ENCODE peak calls at places on chromosomes 4 and X, in ten cellular contexts. H is BE2C, C is K562, F is lower lobe of right lung, X is tibial artery, Q is tibial nerve, B is upper lobe of left lung, W is cardiac muscle cell, U is heart left ventricle, D is IMR-90. O is an unnamed sample.

GRCh38 chr4:101615652-101616051 is 174.9 kb upstream of the BANK1 start:
- DNase-seq in H (no peak), C (no peak), F (no peak), X (no peak), Q (no peak), B (no peak), W (no peak), U (no peak), D (no peak), O (no peak)

GRCh38 chrX:19085975-19086772 is 36.1 kb downstream of the ADGRG2 start:
- DNase-seq in H (no peak), C (no peak), F (peak; percentile 42), X (no peak), Q (no peak), B (no peak), W (no peak), U (no peak), D (no peak), O (no peak)

GRCh38 chr4:153465583-153465921 is 608 bp upstream of the TMEM131L start:
- DNase-seq in H (peak; percentile 49), C (peak; percentile 49), F (peak; percentile 63), X (peak; percentile 84), Q (no peak), B (peak; percentile 89), W (peak; percentile 52), U (peak; percentile 65), D (peak; percentile 61), O (peak; percentile 62)

GRCh38 chrX:150543230-150544155 is 24.9 kb upstream of the MTM1 start:
- DNase-seq in H (no peak), C (no peak), F (no peak), X (no peak), Q (no peak), B (no peak), W (no peak), U (peak; percentile 10), D (no peak), O (no peak)

GRCh38 chr4:53987761-53988171 is 76.6 kb downstream of the CHIC2 start:
- DNase-seq in H (no peak), C (no peak), F (no peak), X (no peak), Q (no peak), B (no peak), W (no peak), U (no peak), D (peak; percentile 81), O (no peak)

GRCh38 chr4:153773236-153773690 is 13.4 kb upstream of the RNF175 start:
- DNase-seq in H (no peak), C (peak; percentile 85), F (no peak), X (no peak), Q (no peak), B (no peak), W (no peak), U (no peak), D (no peak), O (no peak)

GRCh38 chrX:118025193-118025592 is 91.4 kb downstream of the KLHL13 start:
- DNase-seq in H (no peak), C (no peak), F (no peak), X (no peak), Q (no peak), B (no peak), W (no peak), U (no peak), D (peak; percentile 82), O (no peak)

GRCh38 chrX:119512145-119512800 is 44.0 kb downstream of the SLC25A5 start:
- DNase-seq in H (peak; percentile 73), C (peak; percentile 78), F (peak; percentile 65), X (peak; percentile 71), Q (no peak), B (no peak), W (peak; percentile 74), U (peak; percentile 46), D (peak; percentile 66), O (peak; percentile 77)

GRCh38 chrX:139204903-139205667 is 325.5 kb upstream of the F9 start:
- DNase-seq in H (no peak), C (peak; percentile 62), F (peak; percentile 46), X (no peak), Q (no peak), B (peak; percentile 84), W (peak; percentile 47), U (no peak), D (no peak), O (peak; percentile 57)

GRCh38 chrX:47483310-47484268 is 567 bp upstream of the ZNF41 start:
- DNase-seq in H (peak; percentile 27), C (peak; percentile 18), F (peak; percentile 44), X (no peak), Q (no peak), B (no peak), W (peak; percentile 43), U (peak; percentile 22), D (peak; percentile 30), O (no peak)

GRCh38 chr4:84917869-84918600 is 48.5 kb downstream of the WDFY3 start:
- DNase-seq in H (no peak), C (no peak), F (no peak), X (no peak), Q (no peak), B (no peak), W (no peak), U (no peak), D (no peak), O (no peak)

GRCh38 chrX:24498975-24499374 is 33.9 kb downstream of the PDK3 start:
- DNase-seq in H (no peak), C (no peak), F (no peak), X (no peak), Q (no peak), B (no peak), W (peak; percentile 6), U (no peak), D (peak; percentile 11), O (no peak)

GRCh38 chrX:65587616-65588526 is 53.3 kb upstream of the LAS1L start:
- DNase-seq in H (no peak), C (peak; percentile 67), F (peak; percentile 75), X (peak; percentile 89), Q (peak; percentile 70), B (peak; percentile 85), W (no peak), U (peak; percentile 65), D (peak; percentile 49), O (no peak)

GRCh38 chr4:26267087-26267486 is 53.7 kb upstream of the RBPJ start:
- DNase-seq in H (no peak), C (no peak), F (no peak), X (peak; percentile 90), Q (peak; percentile 50), B (no peak), W (no peak), U (peak; percentile 21), D (peak; percentile 53), O (no peak)

GRCh38 chr4:15194520-15194919 is 192.2 kb downstream of the CPEB2 start:
- DNase-seq in H (no peak), C (no peak), F (no peak), X (no peak), Q (no peak), B (no peak), W (no peak), U (no peak), D (peak; percentile 6), O (no peak)

GRCh38 chr4:5712517-5712916 is 1.5 kb downstream of the EVC start:
- DNase-seq in H (no peak), C (no peak), F (no peak), X (no peak), Q (no peak), B (no peak), W (no peak), U (no peak), D (peak; percentile 81), O (no peak)

GRCh38 chr4:141220271-141220654 is 432 bp upstream of the ZNF330 start:
- DNase-seq in H (no peak), C (no peak), F (no peak), X (no peak), Q (no peak), B (no peak), W (no peak), U (no peak), D (no peak), O (no peak)

DNA sequence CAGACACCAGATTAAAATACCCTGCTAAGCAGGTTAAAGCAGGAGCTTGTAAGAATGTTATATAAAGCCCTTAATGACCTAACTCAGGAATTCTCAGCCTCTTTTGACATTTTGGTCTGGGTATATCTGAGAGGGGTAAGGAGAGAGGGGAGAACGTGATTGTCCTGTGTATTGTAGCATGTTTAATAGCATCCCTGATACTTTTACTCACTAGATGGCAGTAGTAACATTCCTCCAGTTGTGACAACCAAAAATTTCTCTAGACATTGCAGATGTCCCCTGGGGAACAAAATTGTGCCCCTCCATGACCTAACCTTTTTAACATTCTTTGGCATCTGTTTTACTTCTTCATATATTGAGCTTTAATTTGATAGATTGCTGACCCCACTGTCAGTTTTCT is 17.9 kb downstream of the SMARCA5 start:
- DNase-seq in H (no peak), C (no peak), F (no peak), X (no peak), Q (no peak), B (no peak), W (no peak), U (no peak), D (peak; percentile 5), O (no peak)
- TF ChIP-seq CTCF in H (peak; percentile 44), C (peak; percentile 40), F (peak; percentile 40), X (no peak), Q (no peak), B (peak; percentile 13), W (peak; percentile 44), U (peak; percentile 29), D (peak; percentile 23), O (no peak)

GRCh38 chr4:145155268-145155870 is 25.0 kb downstream of the OTUD4 start:
- DNase-seq in H (no peak), C (no peak), F (no peak), X (no peak), Q (no peak), B (no peak), W (no peak), U (no peak), D (no peak), O (no peak)
- H3K36me3 ChIP-seq in H (peaks cover 57% of the 10 kb centered on the region), C (peaks cover 86% of the 10 kb centered on the region), F (peaks cover 99% of the 10 kb centered on the region), X (peaks cover 65% of the 10 kb centered on the region), Q (no peaks in the 10 kb centered on the region), B (peaks cover 86% of the 10 kb centered on the region), W (peaks cover 45% of the 10 kb centered on the region), U (peaks cover 93% of the 10 kb centered on the region), D (peaks cover 5% of the 10 kb centered on the region), O (no peaks in the 10 kb centered on the region)

DNA sequence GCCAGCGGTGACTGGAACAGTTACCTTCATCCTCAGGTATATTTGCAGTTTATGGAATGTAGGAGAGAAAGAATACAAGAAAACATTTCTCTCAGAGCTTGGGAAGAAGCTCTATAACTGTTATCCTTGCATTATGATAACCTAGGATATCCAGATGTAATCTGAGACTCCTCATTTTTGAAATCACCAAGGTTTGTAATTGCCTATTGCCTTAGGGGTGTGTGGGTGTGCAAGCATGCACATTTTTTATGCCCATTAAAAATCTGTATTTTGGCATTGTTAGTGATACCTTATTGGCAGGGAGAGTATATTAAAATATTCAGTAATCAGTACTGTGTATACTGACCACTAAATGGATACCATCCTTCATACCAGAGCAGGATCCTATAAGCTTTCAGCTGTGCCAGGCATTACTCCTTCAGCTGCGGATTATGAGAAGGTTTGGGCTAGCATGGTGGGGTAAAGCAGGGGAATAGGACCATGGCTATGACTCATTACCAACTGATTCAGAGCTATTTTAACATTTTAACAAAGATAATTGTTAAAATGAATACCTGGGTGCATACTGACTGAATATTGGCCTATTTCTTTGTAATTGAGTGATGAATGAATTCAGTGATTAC is 8.4 kb downstream of the SEC24B start:
- DNase-seq in H (no peak), C (no peak), F (no peak), X (no peak), Q (no peak), B (no peak), W (no peak), U (no peak), D (peak; percentile 19), O (no peak)
- H3K4me1 ChIP-seq in H (no peaks in the 10 kb centered on the region), C (peaks cover 6% of the 10 kb centered on the region), F (peaks cover 53% of the 10 kb centered on the region), X (peaks cover 80% of the 10 kb centered on the region), Q (peaks cover 74% of the 10 kb centered on the region), B (peaks cover 39% of the 10 kb centered on the region), W (no peaks in the 10 kb centered on the region), U (peaks cover 63% of the 10 kb centered on the region), D (peaks cover 7% of the 10 kb centered on the region), O (peaks cover 21% of the 10 kb centered on the region)

GRCh38 chr4:13907255-13907751 is 279.8 kb upstream of the BOD1L1 start:
- DNase-seq in H (no peak), C (no peak), F (no peak), X (no peak), Q (no peak), B (no peak), W (no peak), U (no peak), D (peak; percentile 99), O (peak; percentile 60)
- TF ChIP-seq CTCF in H (no peak), C (no peak), F (no peak), X (no peak), Q (no peak), B (peak; percentile 7), W (peak; percentile 29), U (no peak), D (peak; percentile 60), O (peak; percentile 32)